ENCODE peak calls at places on chromosomes 3 and 15, in nine cellular contexts. F, V, O, W, U, D, G, P and S are unnamed samples.

GRCh38 chr3:64121750-64122311 is 98.5 kb upstream of the PSMD6 start:
- DNase-seq in O (no peak), D (no peak), F (no peak), V (no peak), U (no peak), G (no peak), P (no peak), W (no peak), S (no peak)

GRCh38 chr3:72296477-72297111 is 511.6 kb upstream of the PROK2 start:
- DNase-seq in O (no peak), W (no peak), D (no peak), G (no peak), P (no peak), F (no peak), U (no peak), V (no peak), S (no peak)

GRCh38 chr15:86647810-86648440 is 568.3 kb downstream of the AGBL1 start:
- DNase-seq in O (no peak), D (no peak), W (no peak), G (no peak), F (no peak), U (no peak), V (no peak), P (no peak), S (no peak)

GRCh38 chr3:126621171-126621570 is 33.8 kb downstream of the TXNRD3 start:
- DNase-seq in P (no peak), U (peak; percentile 8), D (peak; percentile 31), V (peak; percentile 63), F (no peak), W (no peak), O (peak; percentile 63), G (no peak), S (peak; percentile 70)

GRCh38 chr3:132549890-132550578 is 47.0 kb upstream of the ACKR4 start:
- DNase-seq in G (peak; percentile 44), W (no peak), U (no peak), V (peak; percentile 80), P (no peak), F (no peak), D (peak; percentile 85), O (no peak), S (peak; percentile 79)

GRCh38 chr3:135762188-135762853 is 203.2 kb upstream of the PPP2R3A start:
- DNase-seq in G (no peak), W (no peak), P (no peak), V (no peak), U (no peak), D (no peak), F (no peak), O (no peak), S (no peak)

GRCh38 chr3:28066020-28066419 is 175.4 kb upstream of the CMC1 start:
- DNase-seq in V (no peak), U (no peak), P (no peak), F (no peak), G (no peak), O (no peak), W (no peak), D (no peak), S (no peak)

GRCh38 chr3:114213669-114214541 is 23.5 kb downstream of the ZNF80 start:
- DNase-seq in W (peak; percentile 49), G (peak; percentile 9), P (peak; percentile 25), V (peak; percentile 76), U (peak; percentile 61), F (peak; percentile 28), O (no peak), D (no peak), S (peak; percentile 90)

GRCh38 chr3:31377045-31377642 is 155.6 kb upstream of the STT3B start:
- DNase-seq in G (no peak), D (peak; percentile 98), W (no peak), U (peak; percentile 11), F (no peak), O (no peak), V (peak; percentile 91), P (peak; percentile 60), S (peak; percentile 92)

GRCh38 chr3:173889522-173890055 is 492.0 kb downstream of the NLGN1 start:
- DNase-seq in U (no peak), W (no peak), P (no peak), F (no peak), V (no peak), D (peak; percentile 50), G (no peak), O (no peak), S (peak; percentile 26)

GRCh38 chr3:167843886-167844285 is 108.4 kb downstream of the SERPINI1 start:
- DNase-seq in D (no peak), W (no peak), O (no peak), V (no peak), P (no peak), U (no peak), G (no peak), F (no peak), S (no peak)

GRCh38 chr3:149592758-149593240 is 65.0 kb downstream of the WWTR1 start:
- DNase-seq in V (no peak), P (no peak), G (no peak), U (no peak), D (no peak), O (peak; percentile 52), F (no peak), W (no peak), S (no peak)

GRCh38 chr3:134350861-134351311 is 23.4 kb downstream of the AMOTL2 start:
- DNase-seq in W (no peak), F (no peak), V (no peak), D (peak; percentile 92), P (peak; percentile 76), G (no peak), U (no peak), O (peak; percentile 47), S (no peak)

GRCh38 chr15:89356634-89357298 is 22.1 kb upstream of the POLG start:
- DNase-seq in F (peak; percentile 43), G (peak; percentile 66), U (no peak), W (no peak), O (no peak), P (no peak), D (peak; percentile 66), V (no peak), S (peak; percentile 36)

GRCh38 chr15:51450001-51450400 is 108.5 kb downstream of the GLDN start:
- DNase-seq in F (no peak), D (peak; percentile 59), O (no peak), U (no peak), P (no peak), W (no peak), G (no peak), V (peak; percentile 53), S (peak; percentile 15)

GRCh38 chr15:45129651-45130129 is at the start of the genes DUOX1 and DUOXA1:
- DNase-seq in W (no peak), V (no peak), G (no peak), D (no peak), U (no peak), P (peak; percentile 49), F (peak; percentile 26), O (peak; percentile 64), S (no peak)

GRCh38 chr3:192819001-192819569 is 91.7 kb upstream of the FGF12 start:
- DNase-seq in U (peak; percentile 31), V (peak; percentile 87), O (no peak), G (no peak), W (peak; percentile 4), P (no peak), F (no peak), D (peak; percentile 85), S (peak; percentile 92)

GRCh38 chr15:23566070-23567050 is 886 bp downstream of the MKRN3 start:
- DNase-seq in W (peak; percentile 2), F (peak; percentile 95), D (peak; percentile 68), V (peak; percentile 21), P (no peak), O (no peak), G (peak; percentile 52), U (no peak), S (peak; percentile 35)

GRCh38 chr3:55818485-55818884 is 331.4 kb upstream of the WNT5A start:
- DNase-seq in O (no peak), U (no peak), P (no peak), W (no peak), V (peak; percentile 14), F (no peak), G (no peak), D (peak; percentile 8), S (no peak)

GRCh38 chr15:70617076-70617910 is 146.1 kb downstream of the UACA start:
- DNase-seq in F (no peak), O (no peak), G (no peak), W (no peak), P (no peak), V (no peak), U (no peak), D (peak; percentile 17), S (no peak)

GRCh38 chr3:48279926-48280325 is 39.0 kb downstream of the ZNF589 start:
- DNase-seq in O (no peak), P (no peak), D (no peak), F (no peak), W (no peak), U (no peak), G (no peak), V (no peak), S (no peak)

GRCh38 chr3:100548053-100548452 is 55.6 kb downstream of the TMEM45A start:
- DNase-seq in F (no peak), P (no peak), G (no peak), V (no peak), D (no peak), U (no peak), O (no peak), W (no peak), S (no peak)

GRCh38 chr3:168134931-168135330 is 39.2 kb upstream of the GOLIM4 start:
- DNase-seq in U (no peak), P (no peak), W (no peak), O (no peak), D (no peak), F (no peak), V (no peak), G (no peak), S (no peak)

GRCh38 chr3:88668180-88668579 is 439.2 kb upstream of the EPHA3 start:
- DNase-seq in O (no peak), P (no peak), G (no peak), F (no peak), U (no peak), V (no peak), D (no peak), W (no peak), S (no peak)

GRCh38 chr3:187041362-187042061 is 97.8 kb downstream of the RPL39L start:
- DNase-seq in U (no peak), D (no peak), P (no peak), O (no peak), G (no peak), W (no peak), V (peak; percentile 82), F (no peak), S (peak; percentile 34)

GRCh38 chr3:71498053-71498452 is 85.5 kb downstream of the FOXP1 start:
- DNase-seq in V (no peak), G (no peak), W (no peak), O (no peak), P (no peak), D (no peak), U (no peak), F (no peak), S (no peak)

GRCh38 chr15:64706011-64706911 is 69.1 kb downstream of the RBPMS2 start:
- DNase-seq in O (no peak), P (no peak), G (no peak), V (no peak), F (no peak), W (no peak), D (no peak), U (no peak), S (no peak)

GRCh38 chr3:177337548-177338331 is 140.5 kb upstream of the TBL1XR1 start:
- DNase-seq in U (peak; percentile 15), W (peak; percentile 61), O (no peak), V (peak; percentile 78), D (peak; percentile 62), G (no peak), F (no peak), P (no peak), S (peak; percentile 74)